ENCODE peak calls at places on chromosomes 5 and 9, in four cellular contexts. I, U, Y and R are unnamed samples.

GRCh38 chr5:137365126-137365865 is 133.8 kb downstream of the SPOCK1 start:
- DNase-seq in I (no peak), U (no peak), Y (no peak), R (no peak)

GRCh38 chr5:160221082-160221481 is 8.2 kb upstream of the FABP6 start:
- DNase-seq in U (no peak), I (no peak), Y (no peak), R (no peak)

GRCh38 chr5:41368158-41368557 is 142.2 kb downstream of the PLCXD3 start:
- DNase-seq in Y (no peak), I (no peak), U (no peak), R (no peak)

GRCh38 chr5:53557386-53557785 is 3.1 kb upstream of the NDUFS4 start:
- DNase-seq in I (no peak), Y (no peak), U (no peak), R (no peak)

GRCh38 chr9:115891929-115892328 is 261.7 kb upstream of the PAPPA start:
- DNase-seq in Y (no peak), I (no peak), U (no peak), R (no peak)

GRCh38 chr5:136066705-136067271 is 38.0 kb downstream of the TGFBI start:
- DNase-seq in Y (peak), U (no peak), I (no peak), R (no peak)

GRCh38 chr5:59126665-59127354 is 543.9 kb downstream of the RAB3C start:
- DNase-seq in Y (no peak), U (no peak), I (no peak), R (no peak)

GRCh38 chr5:39062530-39062929 is 11.7 kb downstream of the RICTOR start:
- DNase-seq in Y (no peak), U (no peak), I (no peak), R (no peak)

GRCh38 chr9:95645992-95646391 is 129.2 kb upstream of the PTCH1 start:
- DNase-seq in I (no peak), U (no peak), Y (no peak), R (no peak)

GRCh38 chr5:157148734-157149615 is 6.3 kb upstream of the MED7 start:
- DNase-seq in Y (peak), I (peak), U (peak), R (peak)

GRCh38 chr9:92135576-92135975 is 20.4 kb upstream of the SPTLC1 start:
- DNase-seq in Y (no peak), I (no peak), U (no peak), R (no peak)

GRCh38 chr9:92140754-92141143 is 25.5 kb upstream of the SPTLC1 start:
- DNase-seq in U (no peak), I (no peak), Y (no peak), R (no peak)

GRCh38 chr9:92140074-92140753 is 25.0 kb upstream of the SPTLC1 start:
- DNase-seq in I (peak), Y (peak), U (no peak), R (peak)

GRCh38 chr9:92136184-92136858 is 21.1 kb upstream of the SPTLC1 start:
- DNase-seq in I (no peak), U (no peak), Y (no peak), R (no peak)

DNA sequence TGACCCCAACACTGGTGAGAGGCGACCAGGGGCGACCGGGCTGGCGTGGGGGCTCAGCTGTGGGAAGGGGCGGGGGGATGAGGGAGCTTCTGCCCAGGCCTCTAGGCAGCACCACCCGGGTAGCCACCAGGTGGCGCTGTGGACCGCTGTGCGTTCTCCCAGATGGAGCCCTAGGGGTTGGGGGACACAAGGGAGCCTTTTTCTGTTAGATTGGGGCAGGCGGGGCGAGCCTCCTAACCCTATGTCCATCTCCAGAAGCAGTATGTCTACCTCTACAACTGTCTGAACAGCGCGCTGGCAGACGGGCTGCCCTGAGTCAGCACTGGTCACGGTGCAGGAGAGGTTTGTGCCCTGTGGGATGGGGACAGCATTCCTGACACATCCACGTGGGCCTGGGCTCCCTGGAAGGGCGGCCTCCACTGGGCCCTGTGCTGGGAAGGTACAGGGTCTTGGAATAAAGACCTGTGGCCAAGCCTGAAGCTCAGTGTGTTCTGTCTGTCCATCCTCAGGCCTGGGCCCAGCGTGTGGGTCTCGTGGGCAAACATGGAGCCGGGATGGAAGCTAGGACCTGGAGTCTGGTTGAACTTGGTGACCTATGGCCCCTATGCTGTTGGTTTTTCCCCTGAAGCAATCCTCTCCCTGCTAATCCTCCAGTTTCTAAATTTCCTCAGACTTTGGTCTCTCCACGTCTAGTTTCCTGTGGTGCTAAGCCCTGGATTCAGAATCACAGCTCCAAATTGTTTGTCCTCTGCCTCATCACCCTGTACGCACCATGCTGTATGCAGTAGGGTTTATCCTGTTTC is 23.1 kb upstream of the SPTLC1 start:
- DNase-seq in I (peak), Y (peak), U (no peak), R (peak)
- TF ChIP-seq CREM in I (no peak), Y (peak), U (no peak), R (no peak)

GRCh38 chr9:15137089-15137488 is 169.9 kb downstream of the TTC39B start:
- DNase-seq in Y (no peak), U (no peak), I (no peak), R (no peak)

GRCh38 chr9:15136646-15137045 is 170.4 kb downstream of the TTC39B start:
- DNase-seq in Y (no peak), U (no peak), I (peak), R (peak)

GRCh38 chr9:15139467-15139866 is 167.5 kb downstream of the TTC39B start:
- DNase-seq in Y (no peak), U (no peak), I (no peak), R (no peak)

GRCh38 chr9:15138357-15138686 is 168.7 kb downstream of the TTC39B start:
- DNase-seq in U (no peak), Y (no peak), I (no peak), R (no peak)

GRCh38 chr9:15137658-15138356 is 169.2 kb downstream of the TTC39B start:
- DNase-seq in I (no peak), Y (no peak), U (no peak), R (no peak)
- TF ChIP-seq SP1 in I (no peak), Y (no peak), U (no peak), R (no peak)

GRCh38 chr9:85118990-85119755 is 449.6 kb downstream of the NTRK2 start:
- DNase-seq in I (no peak), U (no peak), Y (no peak), R (no peak)
- TF ChIP-seq CREM in I (no peak), U (no peak), Y (no peak), R (no peak)

DNA sequence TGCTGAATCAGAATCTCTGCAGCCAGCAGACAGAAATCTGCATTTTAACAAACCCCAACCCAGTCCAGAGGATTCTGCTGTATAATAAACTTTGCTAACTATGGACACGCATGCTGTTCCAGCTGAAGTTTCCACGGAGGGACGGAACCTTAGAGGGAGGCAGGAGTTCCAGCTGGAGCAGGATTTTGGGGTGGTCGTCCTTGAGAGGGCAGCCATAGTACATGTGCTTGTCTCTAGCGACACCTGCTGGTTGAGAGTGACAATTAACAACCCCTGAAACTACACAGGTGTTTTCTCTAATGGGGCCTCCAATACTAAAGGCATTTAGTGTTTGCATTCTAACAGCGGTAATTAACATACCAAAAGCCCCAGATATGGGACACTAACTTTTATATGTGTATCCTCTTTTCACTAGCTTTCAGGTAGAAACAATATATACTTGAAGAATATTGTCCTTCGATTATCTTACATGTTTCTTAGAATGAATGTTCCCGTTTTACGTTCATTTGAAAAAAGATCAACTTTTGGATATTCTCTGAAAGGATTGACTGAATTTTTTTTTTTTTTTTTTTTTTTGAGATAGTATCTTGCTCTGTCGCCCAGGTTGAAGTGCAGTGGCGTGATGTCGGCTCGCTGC is 32.4 kb upstream of the FSD1L start:
- DNase-seq in I (peak), Y (peak), U (no peak), R (peak)
- TF ChIP-seq SP1 in I (no peak), Y (no peak), U (no peak), R (no peak)

GRCh38 chr5:141850183-141850768 is 27.9 kb downstream of the PCDH1 start:
- DNase-seq in I (peak), Y (no peak), U (no peak), R (no peak)
- TF ChIP-seq CREM in I (no peak), Y (no peak), U (no peak), R (no peak)

GRCh38 chr9:128786681-128787582 is at the start of gene TBC1D13:
- DNase-seq in U (peak), I (peak), Y (peak), R (peak)
- TF ChIP-seq SP1 in U (peak), I (peak), Y (peak), R (peak)